ENCODE peak calls at places on chromosome 14, in seven cellular contexts. One of them, this sample, is unnamed.

GRCh38 chr14:82642425-82642824 is 1108.8 kb upstream of the SEL1L start:
- DNase-seq in NCI-H1694: no peak
- DNase-seq in LoVo: no peak
- DNase-seq in left kidney: peak; percentile 80
- DNase-seq in EH: no peak
- DNase-seq in AG04450: no peak
- DNase-seq in AG08396: no peak
- DNase-seq in this sample: no peak

GRCh38 chr14:105028251-105028927 is 7.5 kb upstream of the CDCA4 start:
- DNase-seq in NCI-H1694: no peak
- DNase-seq in left kidney: no peak
- DNase-seq in AG08396: no peak
- DNase-seq in EH: peak; percentile 50
- DNase-seq in AG04450: no peak
- DNase-seq in LoVo: no peak
- DNase-seq in this sample: peak; percentile 40

GRCh38 chr14:83883732-83884131 is 1646.2 kb upstream of the FLRT2 start:
- DNase-seq in left kidney: no peak
- DNase-seq in AG04450: no peak
- DNase-seq in AG08396: no peak
- DNase-seq in NCI-H1694: no peak
- DNase-seq in EH: no peak
- DNase-seq in LoVo: no peak
- DNase-seq in this sample: no peak

GRCh38 chr14:97705976-97706375 is 908.8 kb downstream of the VRK1 start:
- DNase-seq in AG04450: no peak
- DNase-seq in NCI-H1694: no peak
- DNase-seq in AG08396: no peak
- DNase-seq in EH: no peak
- DNase-seq in LoVo: no peak
- DNase-seq in left kidney: no peak
- DNase-seq in this sample: no peak

GRCh38 chr14:88904864-88905263 is 80.4 kb downstream of the TTC8 start:
- DNase-seq in NCI-H1694: no peak
- DNase-seq in AG04450: no peak
- DNase-seq in LoVo: no peak
- DNase-seq in AG08396: no peak
- DNase-seq in EH: no peak
- DNase-seq in left kidney: no peak
- DNase-seq in this sample: no peak

GRCh38 chr14:38721822-38722431 is 381.1 kb downstream of the SEC23A start:
- DNase-seq in AG04450: no peak
- DNase-seq in left kidney: peak; percentile 79
- DNase-seq in LoVo: peak; percentile 30
- DNase-seq in AG08396: peak; percentile 46
- DNase-seq in NCI-H1694: peak; percentile 8
- DNase-seq in EH: peak; percentile 58
- DNase-seq in this sample: peak; percentile 54

GRCh38 chr14:62409909-62410308 is 635.3 kb downstream of the KCNH5 start:
- DNase-seq in NCI-H1694: no peak
- DNase-seq in LoVo: no peak
- DNase-seq in left kidney: no peak
- DNase-seq in AG04450: peak; percentile 38
- DNase-seq in EH: peak; percentile 62
- DNase-seq in AG08396: no peak
- DNase-seq in this sample: peak; percentile 74

GRCh38 chr14:105335735-105336476 is 21.4 kb downstream of the PACS2 start:
- DNase-seq in AG04450: no peak
- DNase-seq in EH: no peak
- DNase-seq in AG08396: no peak
- DNase-seq in left kidney: peak; percentile 19
- DNase-seq in NCI-H1694: peak; percentile 93
- DNase-seq in LoVo: no peak
- DNase-seq in this sample: no peak

GRCh38 chr14:39339003-39339402 is 93.2 kb downstream of the FBXO33 start:
- DNase-seq in LoVo: no peak
- DNase-seq in AG04450: no peak
- DNase-seq in left kidney: peak; percentile 39
- DNase-seq in AG08396: no peak
- DNase-seq in NCI-H1694: no peak
- DNase-seq in EH: no peak
- DNase-seq in this sample: no peak

GRCh38 chr14:29168149-29168548 is 401.6 kb downstream of the FOXG1 start:
- DNase-seq in left kidney: no peak
- DNase-seq in EH: no peak
- DNase-seq in AG08396: no peak
- DNase-seq in AG04450: no peak
- DNase-seq in NCI-H1694: no peak
- DNase-seq in LoVo: no peak
- DNase-seq in this sample: no peak

GRCh38 chr14:104694475-104694950 is 5.1 kb downstream of the INF2 start:
- DNase-seq in left kidney: peak; percentile 57
- DNase-seq in LoVo: no peak
- DNase-seq in NCI-H1694: peak; percentile 56
- DNase-seq in EH: no peak
- DNase-seq in AG04450: no peak
- DNase-seq in AG08396: no peak
- DNase-seq in this sample: no peak

GRCh38 chr14:68881396-68881795 is 88.5 kb upstream of the ZFP36L1 start:
- DNase-seq in left kidney: no peak
- DNase-seq in NCI-H1694: no peak
- DNase-seq in AG04450: no peak
- DNase-seq in AG08396: no peak
- DNase-seq in EH: no peak
- DNase-seq in LoVo: no peak
- DNase-seq in this sample: no peak

GRCh38 chr14:35927727-35928126 is 101.6 kb downstream of the BRMS1L start:
- DNase-seq in AG04450: no peak
- DNase-seq in LoVo: no peak
- DNase-seq in EH: no peak
- DNase-seq in left kidney: no peak
- DNase-seq in AG08396: no peak
- DNase-seq in NCI-H1694: no peak
- DNase-seq in this sample: peak; percentile 2

GRCh38 chr14:65776193-65776592 is 363.7 kb downstream of the FUT8 start:
- DNase-seq in AG08396: no peak
- DNase-seq in left kidney: no peak
- DNase-seq in AG04450: no peak
- DNase-seq in LoVo: no peak
- DNase-seq in NCI-H1694: no peak
- DNase-seq in EH: no peak
- DNase-seq in this sample: no peak

GRCh38 chr14:51692646-51693045 is 40.9 kb downstream of the FRMD6 start:
- DNase-seq in AG08396: no peak
- DNase-seq in EH: peak; percentile 56
- DNase-seq in left kidney: no peak
- DNase-seq in NCI-H1694: no peak
- DNase-seq in LoVo: no peak
- DNase-seq in AG04450: no peak
- DNase-seq in this sample: peak; percentile 41

GRCh38 chr14:103123634-103124500 is 606 bp downstream of the TNFAIP2 start:
- DNase-seq in left kidney: peak; percentile 64
- DNase-seq in NCI-H1694: no peak
- DNase-seq in EH: peak; percentile 66
- DNase-seq in LoVo: no peak
- DNase-seq in AG04450: no peak
- DNase-seq in AG08396: peak; percentile 69
- DNase-seq in this sample: peak; percentile 57

GRCh38 chr14:49051328-49052060 is 534.7 kb downstream of the RPS29 start:
- DNase-seq in NCI-H1694: no peak
- DNase-seq in EH: no peak
- DNase-seq in LoVo: no peak
- DNase-seq in AG04450: no peak
- DNase-seq in AG08396: no peak
- DNase-seq in left kidney: no peak
- DNase-seq in this sample: no peak

GRCh38 chr14:78848234-78848820 is 678.2 kb downstream of the NRXN3 start:
- DNase-seq in LoVo: peak; percentile 67
- DNase-seq in AG04450: no peak
- DNase-seq in NCI-H1694: peak; percentile 55
- DNase-seq in EH: peak; percentile 44
- DNase-seq in left kidney: peak; percentile 77
- DNase-seq in AG08396: peak; percentile 23
- DNase-seq in this sample: peak; percentile 41

GRCh38 chr14:102419276-102419675 is 56.5 kb downstream of the TECPR2 start:
- DNase-seq in NCI-H1694: no peak
- DNase-seq in AG08396: no peak
- DNase-seq in left kidney: no peak
- DNase-seq in AG04450: no peak
- DNase-seq in EH: no peak
- DNase-seq in LoVo: no peak
- DNase-seq in this sample: no peak

GRCh38 chr14:100019156-100019882 is 45.9 kb upstream of the EVL start:
- DNase-seq in NCI-H1694: peak; percentile 83
- DNase-seq in AG08396: no peak
- DNase-seq in EH: no peak
- DNase-seq in AG04450: no peak
- DNase-seq in left kidney: peak; percentile 77
- DNase-seq in LoVo: no peak
- DNase-seq in this sample: no peak